ENCODE peak calls at places on chromosomes 6 and 20, in eight cellular contexts. S, R, U, F, I, Y, A and Z are unnamed samples.

GRCh38 chr6:33621396-33622388 is 570 bp downstream of the ITPR3 start:
- DNase-seq in S (peak), F (no peak), Y (no peak), R (no peak), A (peak), I (no peak), U (peak), Z (peak)

GRCh38 chr20:22805219-22805618 is 220.8 kb upstream of the FOXA2 start:
- DNase-seq in Y (no peak), U (no peak), I (no peak), S (peak), R (peak), A (peak), F (no peak), Z (peak)

GRCh38 chr6:145886228-145886956 is 71.8 kb upstream of the FBXO30 start:
- DNase-seq in F (no peak), R (no peak), Y (no peak), U (no peak), I (peak), A (no peak), S (peak), Z (no peak)

GRCh38 chr20:49426873-49427272 is 55.6 kb downstream of the KCNB1 start:
- DNase-seq in I (no peak), F (no peak), R (peak), Y (no peak), U (no peak), S (peak), A (no peak), Z (peak)

GRCh38 chr20:51562027-51562333 is 19.5 kb upstream of the NFATC2 start:
- DNase-seq in R (peak), U (no peak), S (peak), A (no peak), I (no peak), Y (no peak), F (no peak), Z (no peak)

GRCh38 chr20:40251284-40251932 is 437.6 kb downstream of the MAFB start:
- DNase-seq in Y (no peak), F (no peak), I (no peak), R (peak), A (peak), U (no peak), S (peak), Z (peak)

GRCh38 chr6:34243901-34244884 is 4.6 kb downstream of the SMIM29 start:
- DNase-seq in A (peak), S (peak), F (peak), R (peak), I (no peak), Y (peak), U (peak), Z (peak)

GRCh38 chr6:152380351-152380767 is 256.8 kb downstream of the SYNE1 start:
- DNase-seq in R (peak), I (no peak), A (peak), F (no peak), Y (no peak), S (peak), U (no peak), Z (peak)

GRCh38 chr20:58853466-58853865 is 950 bp downstream of the GNAS start:
- DNase-seq in A (no peak), S (no peak), F (no peak), I (no peak), R (no peak), Y (no peak), U (no peak), Z (no peak)

GRCh38 chr20:51536116-51537069 is 6.1 kb downstream of the NFATC2 start:
- DNase-seq in Y (no peak), S (no peak), A (no peak), I (no peak), U (peak), R (no peak), F (peak), Z (no peak)

GRCh38 chr6:164693934-164694333 is 615.5 kb downstream of the C6orf118 start:
- DNase-seq in I (no peak), U (no peak), R (peak), Y (no peak), F (no peak), A (no peak), S (peak), Z (no peak)

GRCh38 chr6:28544211-28544610 is 18.5 kb downstream of the GPX5 start:
- DNase-seq in U (no peak), F (no peak), R (no peak), S (no peak), I (no peak), A (no peak), Y (no peak), Z (no peak)

GRCh38 chr6:16244869-16245451 is 6.6 kb downstream of the GMPR start:
- DNase-seq in S (peak), A (no peak), Y (no peak), I (no peak), R (peak), U (no peak), F (no peak), Z (peak)

GRCh38 chr6:2077826-2078225 is 167.6 kb downstream of the GMDS start:
- DNase-seq in U (no peak), S (no peak), I (no peak), F (no peak), Y (no peak), R (no peak), A (no peak), Z (no peak)

GRCh38 chr6:164252260-164252659 is 837.7 kb downstream of the QKI start:
- DNase-seq in Y (no peak), U (no peak), R (no peak), A (no peak), I (no peak), F (no peak), S (no peak), Z (no peak)

GRCh38 chr6:168037856-168038255 is 40.4 kb downstream of the KIF25 start:
- DNase-seq in Y (no peak), F (no peak), S (no peak), U (no peak), R (no peak), A (no peak), I (peak), Z (peak)

GRCh38 chr6:3518356-3518841 is 61.5 kb upstream of the SLC22A23 start:
- DNase-seq in Y (no peak), R (peak), U (peak), F (no peak), I (no peak), A (peak), S (peak), Z (peak)

GRCh38 chr6:166567107-166567506 is 19.4 kb downstream of the RAMACL start:
- DNase-seq in S (peak), U (no peak), Y (no peak), F (peak), R (peak), I (no peak), A (peak), Z (peak)

GRCh38 chr20:14337400-14338171 is at the start of gene FLRT3:
- DNase-seq in I (peak), R (peak), S (peak), Y (peak), U (peak), F (peak), A (peak), Z (peak)

GRCh38 chr6:31615748-31616147 is 714 bp downstream of the AIF1 start:
- DNase-seq in F (no peak), I (no peak), U (no peak), A (peak), Y (no peak), S (no peak), R (no peak), Z (no peak)

GRCh38 chr6:134373282-134373922 is 55.5 kb upstream of the SGK1 start:
- DNase-seq in S (peak), R (peak), U (peak), I (no peak), F (peak), Y (no peak), A (peak), Z (peak)

GRCh38 chr6:51323056-51323455 is 504.4 kb downstream of the TFAP2B start:
- DNase-seq in A (no peak), F (no peak), I (no peak), S (no peak), U (no peak), Y (no peak), R (no peak), Z (peak)

GRCh38 chr6:19210849-19211590 is 626.1 kb upstream of the ID4 start:
- DNase-seq in F (no peak), S (no peak), A (peak), R (peak), U (no peak), I (no peak), Y (no peak), Z (no peak)

GRCh38 chr6:41061196-41061726 is 8.3 kb downstream of the APOBEC2 start:
- DNase-seq in F (no peak), U (no peak), S (no peak), I (no peak), A (no peak), R (no peak), Y (no peak), Z (no peak)

GRCh38 chr6:4320860-4321259 is 185.5 kb upstream of the ECI2 start:
- DNase-seq in U (no peak), I (peak), F (no peak), S (peak), A (peak), Y (no peak), R (peak), Z (peak)

GRCh38 chr20:37282558-37282957 is 6.9 kb upstream of the MANBAL start:
- DNase-seq in S (peak), Y (no peak), A (peak), R (peak), F (no peak), I (no peak), U (peak), Z (peak)

GRCh38 chr6:113246186-113246585 is 611.0 kb upstream of the MARCKS start:
- DNase-seq in S (peak), R (no peak), U (no peak), I (no peak), Y (no peak), A (no peak), F (no peak), Z (no peak)

GRCh38 chr6:74932214-74932923 is 273.5 kb downstream of the COL12A1 start:
- DNase-seq in Y (no peak), S (peak), A (peak), F (no peak), I (peak), R (peak), U (no peak), Z (peak)

GRCh38 chr20:49559411-49560081 is 8.4 kb downstream of the PTGIS start:
- DNase-seq in Y (no peak), U (peak), R (peak), A (no peak), F (no peak), S (peak), I (no peak), Z (no peak)

GRCh38 chr6:146905313-146905712 is 298.9 kb upstream of the STXBP5 start:
- DNase-seq in U (no peak), R (peak), A (no peak), S (peak), I (peak), F (no peak), Y (no peak), Z (peak)

GRCh38 chr20:9202440-9203080 is 133.7 kb downstream of the PLCB4 start:
- DNase-seq in R (no peak), A (peak), F (no peak), U (no peak), I (no peak), Y (no peak), S (no peak), Z (no peak)

GRCh38 chr6:142326539-142326938 is 24.7 kb downstream of the ADGRG6 start:
- DNase-seq in R (no peak), U (no peak), Y (no peak), S (peak), A (no peak), F (no peak), I (no peak), Z (no peak)

GRCh38 chr20:12111431-12112088 is 193.9 kb downstream of the BTBD3 start:
- DNase-seq in Y (no peak), A (no peak), R (no peak), S (no peak), F (no peak), U (no peak), I (no peak), Z (no peak)

GRCh38 chr20:12113075-12113467 is 195.4 kb downstream of the BTBD3 start:
- DNase-seq in I (no peak), R (no peak), Y (no peak), S (no peak), U (no peak), F (no peak), A (no peak), Z (no peak)

GRCh38 chr20:12112665-12113064 is 195.0 kb downstream of the BTBD3 start:
- DNase-seq in Y (no peak), I (no peak), U (no peak), A (no peak), S (no peak), F (no peak), R (no peak), Z (no peak)

GRCh38 chr20:12112089-12112474 is 194.4 kb downstream of the BTBD3 start:
- DNase-seq in A (no peak), F (no peak), Y (no peak), R (no peak), U (no peak), I (no peak), S (no peak), Z (peak)

DNA sequence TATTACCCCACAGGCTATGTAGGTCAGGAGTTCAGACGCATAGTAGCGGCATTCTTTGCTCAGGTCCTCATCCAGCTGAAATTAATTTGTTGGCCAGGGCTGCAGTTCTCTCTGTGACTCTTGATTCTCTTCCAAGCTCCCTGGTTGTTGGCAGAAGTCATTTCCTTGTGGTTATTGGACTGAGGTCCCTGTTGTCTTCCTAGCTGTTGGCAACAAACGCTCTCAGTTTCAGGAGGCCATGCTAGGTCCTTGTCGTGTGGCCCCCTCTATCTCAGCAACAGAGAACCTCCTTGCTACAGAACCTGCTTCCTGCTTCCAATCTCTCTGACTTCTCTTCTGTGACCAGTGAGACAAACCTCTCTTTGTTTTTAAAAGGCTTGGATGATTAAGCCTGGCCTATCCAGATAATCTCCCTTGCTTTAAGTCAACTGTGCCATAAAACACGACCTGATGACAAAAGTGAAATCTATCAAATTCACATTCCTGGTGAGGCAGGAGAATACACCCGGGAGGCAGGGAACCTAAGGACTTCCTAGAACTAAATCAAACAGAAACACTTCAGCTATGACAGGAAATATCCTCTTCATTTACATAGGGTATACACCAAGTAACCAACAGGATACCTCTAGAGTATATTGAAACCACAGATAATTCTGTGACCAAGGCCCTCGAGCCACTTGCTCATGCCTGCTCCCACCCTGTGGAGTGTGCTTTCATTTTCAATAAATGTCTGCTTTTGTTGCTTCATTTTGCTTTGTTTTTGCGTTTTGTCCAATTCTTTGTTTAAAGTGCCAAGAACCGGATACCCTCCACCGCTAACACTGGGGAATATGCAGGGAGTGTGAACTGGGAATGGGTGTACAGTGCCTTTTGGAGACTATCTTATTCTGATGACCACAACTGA is 196.0 kb downstream of the BTBD3 start:
- DNase-seq in R (peak), A (no peak), F (peak), Y (no peak), I (peak), S (peak), U (no peak), Z (no peak)
- H3K4me3 ChIP-seq in R (no peak), A (no peak), F (no peak), Y (no peak), I (no peak), S (no peak), U (no peak), Z (no peak)

DNA sequence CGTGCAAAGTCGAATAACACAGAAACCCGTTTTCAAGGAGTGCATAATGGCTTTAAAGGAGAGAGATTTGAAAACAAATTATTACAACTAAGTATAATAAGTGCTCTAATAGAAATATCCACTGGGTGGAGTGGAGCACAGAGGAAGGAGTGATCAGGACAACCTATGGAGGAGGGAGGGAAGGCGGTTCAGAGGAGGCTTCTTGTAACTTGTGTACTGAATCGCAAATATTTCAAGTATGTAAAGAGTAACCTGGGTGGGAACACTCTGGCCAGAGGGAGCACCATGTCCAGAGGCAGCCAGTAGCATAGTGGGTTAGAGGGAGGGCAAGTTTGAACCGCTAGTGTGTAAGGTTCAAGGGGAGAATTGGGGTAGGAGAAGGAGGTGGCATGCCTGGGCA is 21.6 kb upstream of the TNFAIP3 start:
- DNase-seq in S (peak), A (no peak), Y (no peak), R (no peak), I (no peak), F (no peak), U (no peak), Z (peak)
- TF ChIP-seq CTCF in S (peak), A (peak), Y (no peak), R (peak), I (peak), F (no peak), U (no peak), Z (peak)

GRCh38 chr6:128478230-128479047 is 42.0 kb downstream of the PTPRK start:
- DNase-seq in F (no peak), I (no peak), U (no peak), Y (no peak), R (no peak), S (no peak), A (no peak), Z (peak)
- H3K4me3 ChIP-seq in F (peak), I (no peak), U (peak), Y (peak), R (no peak), S (peak), A (peak), Z (no peak)

GRCh38 chr20:4233520-4233919 is 218.2 kb upstream of the RNF24 start:
- DNase-seq in I (no peak), F (no peak), A (no peak), R (no peak), Y (no peak), U (no peak), S (no peak), Z (no peak)
- TF ChIP-seq CTCF in I (peak), F (no peak), A (no peak), R (peak), Y (no peak), U (no peak), S (peak), Z (no peak)

DNA sequence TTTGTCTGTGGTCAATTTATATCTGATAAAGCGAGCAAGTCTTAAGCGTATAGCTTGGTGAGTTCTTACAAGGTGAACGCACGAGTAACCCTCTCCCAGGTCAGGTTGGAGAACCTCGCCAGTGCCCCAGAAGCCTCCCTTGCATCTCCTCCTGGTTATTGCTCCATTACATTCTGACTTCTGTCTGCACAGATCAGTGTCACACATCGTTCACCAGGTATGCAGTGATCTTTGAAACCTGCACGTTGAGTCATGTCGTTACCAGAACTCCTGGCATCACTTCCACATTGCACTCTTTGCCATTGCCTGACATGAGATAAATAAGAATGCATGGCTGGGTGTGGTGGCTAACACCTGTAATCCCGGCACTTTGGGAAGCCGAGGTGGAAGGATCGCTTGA is 44.2 kb downstream of the AKAP12 start:
- DNase-seq in Y (no peak), F (no peak), I (no peak), R (no peak), S (no peak), U (peak), A (no peak), Z (peak)
- H3K4me3 ChIP-seq in Y (no peak), F (no peak), I (no peak), R (no peak), S (no peak), U (no peak), A (no peak), Z (no peak)

GRCh38 chr6:56292505-56293181 is 45.3 kb upstream of the COL21A1 start:
- DNase-seq in Y (no peak), S (peak), A (peak), U (no peak), R (peak), F (peak), I (peak), Z (peak)
- TF ChIP-seq CTCF in Y (peak), S (peak), A (peak), U (peak), R (peak), F (peak), I (peak), Z (peak)